ENCODE peak calls at places on chromosomes 7 and 10, in seven cellular contexts. D is GM12878, K is K562, J is HCT116, R is SK-N-SH, H is HepG2, A is H1. Z is an unnamed sample.

GRCh38 chr7:1112625-1113547 is 25.0 kb downstream of the GPER1 start:
- DNase-seq in K (no peak), R (no peak), D (no peak), A (no peak), J (no peak), H (no peak), Z (no peak)

GRCh38 chr10:71438761-71439160 is 42.0 kb downstream of the CDH23 start:
- DNase-seq in H (no peak), A (no peak), J (no peak), D (no peak), R (no peak), K (no peak), Z (no peak)

GRCh38 chr10:118712930-118713634 is 41.7 kb downstream of the CACUL1 start:
- DNase-seq in J (no peak), K (no peak), A (no peak), H (no peak), D (no peak), R (peak; percentile 36), Z (no peak)

GRCh38 chr10:58577394-58577793 is 64.7 kb downstream of the BICC1 start:
- DNase-seq in A (no peak), K (no peak), J (no peak), H (no peak), D (no peak), R (no peak), Z (no peak)

GRCh38 chr7:157495594-157495993 is 158.8 kb downstream of the DNAJB6 start:
- DNase-seq in H (no peak), J (no peak), K (no peak), D (peak; percentile 32), R (no peak), A (no peak), Z (no peak)

GRCh38 chr10:121926157-121926556 is 1.7 kb downstream of the ATE1 start:
- DNase-seq in J (no peak), H (no peak), A (no peak), R (no peak), K (no peak), D (no peak), Z (no peak)

GRCh38 chr10:84264611-84265141 is 19.8 kb downstream of the RGR start:
- DNase-seq in D (no peak), R (peak; percentile 78), J (peak; percentile 48), K (peak; percentile 83), H (peak; percentile 41), A (peak; percentile 31), Z (peak; percentile 73)

GRCh38 chr7:85030893-85031292 is 156.0 kb downstream of the SEMA3D start:
- DNase-seq in R (peak; percentile 1), D (no peak), K (peak; percentile 19), H (peak; percentile 5), J (peak; percentile 26), A (no peak), Z (no peak)

GRCh38 chr10:100520811-100521210 is 1.1 kb upstream of the SEC31B start:
- DNase-seq in K (no peak), J (no peak), H (no peak), R (no peak), A (no peak), D (no peak), Z (no peak)

GRCh38 chr7:31398815-31399214 is 58.3 kb upstream of the NEUROD6 start:
- DNase-seq in R (no peak), H (no peak), A (no peak), J (no peak), K (no peak), D (no peak), Z (no peak)

GRCh38 chr10:61708841-61709240 is 46.1 kb downstream of the CABCOCO1 start:
- DNase-seq in J (no peak), A (no peak), R (no peak), H (no peak), K (no peak), D (no peak), Z (no peak)

GRCh38 chr10:92091965-92092364 is 168.4 kb downstream of the BTAF1 start:
- DNase-seq in J (no peak), A (no peak), R (no peak), K (no peak), H (no peak), D (no peak), Z (no peak)

GRCh38 chr7:157513682-157514081 is 176.9 kb downstream of the DNAJB6 start:
- DNase-seq in K (no peak), H (no peak), A (no peak), R (no peak), D (no peak), J (no peak), Z (no peak)

GRCh38 chr10:77571490-77571889 is 66.1 kb downstream of the KCNMA1 start:
- DNase-seq in J (no peak), K (no peak), D (no peak), A (no peak), H (no peak), R (no peak), Z (no peak)

GRCh38 chr10:87842776-87843497 is 20.4 kb downstream of the KLLN start:
- DNase-seq in D (no peak), J (no peak), K (no peak), R (no peak), H (peak; percentile 60), A (no peak), Z (no peak)

GRCh38 chr10:69124558-69125121 is 662 bp downstream of the VPS26A start:
- DNase-seq in D (no peak), H (peak; percentile 54), J (peak; percentile 26), R (peak; percentile 44), A (no peak), K (peak; percentile 20), Z (no peak)

GRCh38 chr7:158946329-158946728 is 90.0 kb downstream of the DYNC2I1 start:
- DNase-seq in R (no peak), H (no peak), K (no peak), A (no peak), D (no peak), J (no peak), Z (no peak)

GRCh38 chr7:37990337-37990736 is 69.9 kb downstream of the EPDR1 start:
- DNase-seq in K (no peak), R (no peak), H (no peak), A (no peak), D (no peak), J (no peak), Z (no peak)

GRCh38 chr10:110387983-110388681 is 83.4 kb upstream of the SMNDC1 start:
- DNase-seq in A (no peak), J (no peak), K (no peak), D (peak; percentile 83), H (no peak), R (no peak), Z (no peak)

GRCh38 chr7:69739906-69740545 is 141.8 kb downstream of the AUTS2 start:
- DNase-seq in R (peak; percentile 75), A (no peak), D (peak; percentile 81), J (no peak), K (no peak), H (no peak), Z (no peak)

DNA sequence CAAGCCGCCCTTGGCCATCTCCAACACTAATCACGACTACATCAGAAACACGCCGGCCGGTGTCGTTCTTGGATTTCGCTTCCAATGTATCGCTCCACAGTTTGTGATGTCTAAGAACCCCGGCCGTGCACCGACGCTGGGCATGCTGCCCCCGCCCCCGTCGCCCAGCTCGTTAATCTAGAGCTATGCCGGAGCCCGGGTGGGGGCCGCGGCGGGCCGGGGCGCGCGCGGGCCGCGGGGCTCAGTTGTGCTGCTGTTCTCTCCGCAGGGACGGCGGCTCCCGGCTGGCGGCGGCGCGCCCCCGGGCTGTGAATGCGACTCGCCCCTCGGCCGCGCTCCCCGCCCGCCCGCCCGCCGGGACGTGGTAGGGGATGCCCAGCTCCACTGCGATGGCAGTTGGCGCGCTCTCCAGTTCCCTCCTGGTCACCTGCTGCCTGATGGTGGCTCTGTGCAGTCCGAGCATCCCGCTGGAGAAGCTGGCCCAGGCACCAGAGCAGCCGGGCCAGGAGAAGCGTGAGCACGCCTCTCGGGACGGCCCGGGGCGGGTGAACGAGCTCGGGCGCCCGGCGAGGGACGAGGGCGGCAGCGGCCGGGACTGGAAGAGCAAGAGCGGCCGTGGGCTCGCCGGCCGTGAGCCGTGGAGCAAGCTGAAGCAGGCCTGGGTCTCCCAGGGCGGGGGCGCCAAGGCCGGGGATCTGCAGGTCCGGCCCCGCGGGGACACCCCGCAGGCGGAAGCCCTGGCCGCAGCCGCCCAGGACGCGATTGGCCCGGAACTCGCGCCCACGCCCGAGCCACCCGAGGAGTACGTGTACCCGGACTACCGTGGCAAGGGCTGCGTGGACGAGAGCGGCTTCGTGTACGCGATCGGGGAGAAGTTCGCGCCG is 1.9 kb downstream of the VWC2 start:
- DNase-seq in D (no peak), H (no peak), A (no peak), K (no peak), J (no peak), R (peak; percentile 31), Z (no peak)
- H3K4me3 ChIP-seq in D (no peak overlapping the region), H (no peak overlapping the region), A (peak overlapping the region; percentile 27), K (no peak overlapping the region), J (no peak overlapping the region), R (no peak overlapping the region), Z (no peak overlapping the region)

DNA sequence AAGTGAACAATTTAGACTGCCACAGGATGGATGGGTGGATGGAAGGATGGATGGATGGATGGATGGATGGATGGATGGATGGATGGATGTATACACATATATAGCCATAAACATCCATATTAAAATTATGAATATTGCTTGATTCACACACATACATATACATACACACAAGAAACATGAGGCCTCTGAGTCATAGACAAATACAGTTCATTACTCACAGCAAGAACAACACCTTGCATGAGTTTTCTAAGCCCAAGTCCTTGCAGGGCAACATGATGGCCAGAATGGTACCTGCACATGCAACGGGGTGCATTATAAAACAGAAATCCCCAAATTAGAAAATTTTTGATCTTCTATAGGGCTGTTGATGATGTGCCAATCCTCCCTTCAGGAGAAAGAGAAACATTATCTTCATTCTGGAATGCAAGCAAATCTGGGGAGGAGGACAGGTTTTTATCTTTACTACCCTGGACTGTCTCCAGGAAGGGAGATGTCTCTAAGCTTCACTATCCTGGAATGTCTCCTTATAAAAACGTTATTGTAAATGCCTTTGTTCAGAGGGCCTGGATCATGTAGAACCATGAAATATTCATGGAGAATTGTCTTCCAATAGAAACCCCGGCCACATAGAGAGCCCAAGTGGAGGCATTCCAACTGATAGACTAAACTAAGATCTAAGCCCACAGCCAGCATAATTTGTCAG is 238.6 kb upstream of the LRRN3 start:
- DNase-seq in H (no peak), K (no peak), J (no peak), D (no peak), A (no peak), R (no peak), Z (peak; percentile 17)
- TF ChIP-seq SIN3A in H (no peak), K (no peak), J (no peak), D (no peak), A (no peak), R (no peak), Z (no peak)

GRCh38 chr7:137943132-137943551 is 58.7 kb downstream of the CREB3L2 start:
- DNase-seq in H (peak; percentile 38), K (peak; percentile 56), R (no peak), D (no peak), A (no peak), J (no peak), Z (no peak)
- H3K4me3 ChIP-seq in H (no peak overlapping the region), K (no peak overlapping the region), R (no peak overlapping the region), D (no peak overlapping the region), A (no peak overlapping the region), J (no peak overlapping the region), Z (no peak overlapping the region)

DNA sequence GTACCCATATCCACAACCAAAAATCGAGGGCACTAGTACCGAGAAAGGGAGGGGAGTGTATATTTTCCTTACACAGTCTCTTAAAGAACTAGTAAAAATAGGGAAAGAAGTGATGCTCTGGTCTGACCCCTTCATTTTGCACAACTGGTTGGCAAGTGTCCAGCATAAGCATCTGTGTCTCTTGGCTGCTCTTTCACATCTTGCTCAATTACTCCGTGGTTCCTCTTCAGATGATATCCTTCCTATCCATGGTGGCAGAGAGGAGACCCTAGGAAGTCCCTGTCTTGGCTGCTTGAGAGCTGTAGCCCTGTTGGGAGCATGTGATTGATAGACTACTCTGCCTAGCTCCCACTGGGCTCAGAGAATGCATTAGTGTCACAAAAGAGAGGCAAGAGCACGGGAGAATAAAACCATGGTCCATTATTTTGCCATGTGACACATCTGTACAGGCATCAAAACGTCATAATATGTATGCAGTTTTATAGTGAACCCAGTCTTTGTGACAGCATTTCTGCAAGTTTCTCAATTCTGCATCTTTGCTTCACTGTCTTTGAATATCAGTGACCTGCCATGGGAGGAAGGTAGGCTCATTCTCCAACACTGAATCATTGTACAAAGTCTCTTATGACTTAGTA is 111.8 kb upstream of the ANKRD1 start:
- DNase-seq in D (no peak), K (no peak), R (no peak), J (no peak), H (no peak), A (no peak), Z (no peak)
- TF ChIP-seq SIN3A in D (no peak), K (no peak), R (no peak), J (no peak), H (no peak), A (no peak), Z (no peak)

Z was measured in Panc1.